ENCODE peak calls at places on chromosomes 12 and 14, in six cellular contexts. N is psoas muscle, P is GM23338, I is OCI-LY7, J is H9, X is WERI-Rb-1. L is an unnamed sample.

GRCh38 chr12:27711312-27711682 is 665 bp downstream of the MRPS35 start:
- DNase-seq in I (peak), P (peak), X (peak), J (no peak), N (no peak), L (no peak)

GRCh38 chr14:70735043-70735442 is 74.3 kb downstream of the MAP3K9 start:
- DNase-seq in X (peak), N (no peak), P (no peak), I (no peak), J (no peak), L (no peak)

GRCh38 chr12:54257332-54257731 is 22.6 kb downstream of the CBX5 start:
- DNase-seq in X (no peak), I (no peak), J (no peak), P (no peak), N (no peak), L (no peak)

GRCh38 chr12:97016163-97016562 is 109.1 kb downstream of the NEDD1 start:
- DNase-seq in X (no peak), N (no peak), P (no peak), I (no peak), J (no peak), L (no peak)

GRCh38 chr14:69475194-69475818 is 9.2 kb upstream of the PLEKHD1 start:
- DNase-seq in N (no peak), X (no peak), P (peak), I (peak), J (no peak), L (no peak)

GRCh38 chr12:120361506-120362208 is 7.3 kb downstream of the MSI1 start:
- DNase-seq in I (no peak), X (peak), J (peak), P (peak), N (peak), L (peak)

GRCh38 chr14:101193845-101194355 is 290.4 kb upstream of the RTL1 start:
- DNase-seq in N (no peak), X (no peak), P (no peak), I (no peak), J (no peak), L (no peak)

GRCh38 chr12:49907352-49907751 is 3.7 kb upstream of the FAIM2 start:
- DNase-seq in I (no peak), X (no peak), N (no peak), P (no peak), J (no peak), L (no peak)

GRCh38 chr14:56741325-56741724 is 69.0 kb downstream of the OTX2 start:
- DNase-seq in I (no peak), N (no peak), X (no peak), J (no peak), P (no peak), L (no peak)

GRCh38 chr14:23299558-23299957 is 3.1 kb downstream of the PPP1R3E start:
- DNase-seq in X (no peak), I (peak), N (no peak), P (no peak), J (no peak), L (no peak)

GRCh38 chr12:26857465-26858176 is 24.6 kb upstream of the ITPR2 start:
- DNase-seq in P (peak), N (no peak), X (no peak), I (no peak), J (no peak), L (no peak)

GRCh38 chr12:92107094-92107493 is 38.6 kb downstream of the BTG1 start:
- DNase-seq in P (peak), X (no peak), J (no peak), I (no peak), N (no peak), L (no peak)

GRCh38 chr12:108495054-108495453 is 20.0 kb upstream of the FICD start:
- DNase-seq in J (peak), X (peak), N (no peak), I (peak), P (peak), L (no peak)

GRCh38 chr12:92929957-92930356 is 862 bp upstream of the EEA1 start:
- DNase-seq in N (no peak), I (no peak), P (no peak), X (no peak), J (no peak), L (no peak)

GRCh38 chr14:58572092-58572853 is 65.5 kb upstream of the DACT1 start:
- DNase-seq in I (no peak), P (no peak), X (no peak), N (no peak), J (no peak), L (no peak)

GRCh38 chr12:64968989-64969819 is 144.8 kb downstream of the TBC1D30 start:
- DNase-seq in P (peak), N (no peak), J (no peak), I (no peak), X (no peak), L (no peak)

GRCh38 chr14:61611880-61612630 is 83.3 kb upstream of the HIF1A start:
- DNase-seq in P (no peak), J (no peak), I (no peak), N (no peak), X (no peak), L (no peak)

GRCh38 chr14:39827901-39828655 is 395.8 kb upstream of the FBXO33 start:
- DNase-seq in N (no peak), I (no peak), X (no peak), J (no peak), P (no peak), L (no peak)

GRCh38 chr12:2273288-2273687 is 220.5 kb downstream of the CACNA1C start:
- DNase-seq in N (peak), X (peak), J (no peak), I (no peak), P (no peak), L (no peak)

GRCh38 chr12:49548822-49549648 is 10.2 kb downstream of the KCNH3 start:
- DNase-seq in I (no peak), J (peak), P (peak), N (no peak), X (no peak), L (no peak)

GRCh38 chr12:76449572-76449971 is 101.4 kb upstream of the BBS10 start:
- DNase-seq in N (no peak), J (no peak), I (no peak), X (no peak), P (no peak), L (no peak)

GRCh38 chr14:88667555-88668273 is 104.9 kb downstream of the ZC3H14 start:
- DNase-seq in N (peak), P (peak), I (peak), J (peak), X (peak), L (peak)

GRCh38 chr12:117261267-117261666 is 71.0 kb upstream of the FBXO21 start:
- DNase-seq in P (no peak), N (no peak), I (no peak), J (no peak), X (no peak), L (no peak)

GRCh38 chr14:57751400-57751799 is 114.5 kb downstream of the SLC35F4 start:
- DNase-seq in I (no peak), N (no peak), P (no peak), X (no peak), J (no peak), L (no peak)

GRCh38 chr14:20606190-20606901 is 15.2 kb upstream of the RNASE12 start:
- DNase-seq in P (peak), J (peak), X (peak), I (no peak), N (no peak), L (no peak)

GRCh38 chr12:110657747-110658146 is 31.2 kb downstream of the HVCN1 start:
- DNase-seq in J (no peak), P (no peak), I (no peak), N (no peak), X (no peak), L (no peak)

GRCh38 chr14:32028599-32028998 is 48.5 kb upstream of the ARHGAP5 start:
- DNase-seq in I (peak), N (no peak), X (no peak), J (no peak), P (no peak), L (no peak)

GRCh38 chr12:81598205-81598604 is 160.9 kb downstream of the PPFIA2 start:
- DNase-seq in J (no peak), P (no peak), N (no peak), I (no peak), X (peak), L (no peak)

GRCh38 chr12:21054334-21054733 is 76.7 kb upstream of the SLCO1B1 start:
- DNase-seq in X (no peak), I (no peak), J (no peak), N (no peak), P (no peak), L (no peak)

DNA sequence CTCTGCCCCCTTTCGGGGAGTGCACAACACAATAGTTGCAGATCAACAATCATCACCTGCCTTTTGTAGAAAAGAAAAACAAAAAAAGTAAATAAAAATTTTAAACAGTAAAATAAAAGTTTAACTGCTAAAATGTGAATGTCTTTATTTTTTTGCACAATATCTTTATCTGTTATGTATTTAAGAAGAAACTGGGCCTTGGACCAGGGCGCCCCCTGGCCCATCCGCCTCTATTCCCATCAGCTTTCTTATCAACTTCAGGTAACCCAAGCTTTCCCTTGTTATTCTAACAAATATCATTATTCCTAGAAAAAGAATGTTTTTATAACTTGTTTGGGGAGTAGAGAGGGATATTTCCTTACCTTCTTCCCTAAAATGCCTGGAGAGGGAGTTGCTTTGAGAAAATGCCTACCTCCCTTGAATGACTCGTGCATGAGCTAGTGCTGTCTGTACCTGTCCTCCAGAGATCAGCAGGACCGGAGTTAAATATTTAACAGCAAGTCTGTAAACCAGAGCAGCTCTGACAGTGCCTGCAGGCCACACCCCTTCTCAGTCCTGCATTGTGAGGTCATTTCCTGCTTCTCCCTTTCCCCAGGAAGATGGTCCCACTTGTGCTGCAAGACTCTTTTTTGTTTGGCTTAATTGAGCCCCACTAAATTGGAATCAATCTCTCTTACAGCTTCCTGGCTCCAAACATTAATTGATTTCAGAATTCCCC is 192.8 kb upstream of the RGS6 start:
- DNase-seq in I (no peak), N (no peak), J (peak), X (no peak), P (peak), L (no peak)
- TF ChIP-seq CTCF in I (peak), N (no peak), J (peak), X (no peak), P (peak), L (no peak)

GRCh38 chr12:8553088-8553627 is 12.5 kb upstream of the CLEC4E start:
- DNase-seq in P (peak), N (no peak), X (no peak), J (peak), I (peak), L (no peak)
- TF ChIP-seq CTCF in P (peak), N (no peak), X (no peak), J (peak), I (peak), L (peak)

GRCh38 chr14:74302634-74303569 is at the start of gene ABCD4:
- DNase-seq in I (peak), N (peak), P (peak), J (peak), X (peak), L (peak)
- TF ChIP-seq CTCF in I (peak), N (peak), P (peak), J (peak), X (peak), L (peak)

DNA sequence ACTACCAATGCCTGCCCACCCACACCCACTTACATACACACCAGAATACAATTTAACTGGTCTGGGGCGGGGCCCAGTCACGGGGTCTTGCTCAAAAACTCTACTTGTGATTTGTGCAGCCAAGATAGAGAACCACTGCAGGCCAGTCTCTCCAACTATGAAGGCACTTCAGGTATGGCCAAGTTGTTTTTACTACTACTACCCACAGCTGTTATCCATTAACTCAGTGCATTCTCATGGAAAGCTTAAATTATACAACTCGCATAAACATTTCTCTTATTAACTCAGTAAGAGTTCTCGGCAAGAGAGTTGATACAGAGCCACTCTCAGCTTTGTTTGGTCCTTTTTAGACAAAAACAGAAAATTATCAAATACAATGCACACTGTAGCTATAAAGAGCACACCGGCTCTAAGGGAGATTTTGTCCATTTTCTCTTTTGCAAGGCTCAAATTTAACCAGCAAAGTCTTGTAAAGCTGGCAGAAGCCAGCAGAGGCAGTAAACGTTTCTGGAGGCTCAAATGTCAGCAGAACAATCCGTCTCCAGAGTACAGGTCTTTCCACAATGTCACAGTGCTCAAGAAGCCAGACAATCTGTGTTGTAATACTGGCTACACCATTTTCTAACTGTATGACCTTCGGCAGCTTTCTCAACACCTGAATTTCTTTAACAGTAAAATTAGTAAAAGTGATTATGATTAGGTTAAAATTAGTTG is 85.9 kb downstream of the PTGER2 start:
- DNase-seq in J (no peak), I (no peak), N (no peak), X (no peak), P (peak), L (no peak)
- TF ChIP-seq CTCF in J (peak), I (no peak), N (no peak), X (no peak), P (peak), L (peak)

GRCh38 chr12:6754406-6754805 is 1.5 kb upstream of the MLF2 start:
- DNase-seq in N (no peak), J (no peak), I (no peak), P (no peak), X (no peak), L (no peak)

GRCh38 chr12:6751767-6752166 is 1.2 kb downstream of the MLF2 start:
- DNase-seq in N (no peak), P (no peak), X (no peak), J (no peak), I (no peak), L (no peak)

GRCh38 chr12:6753772-6754356 is 923 bp upstream of the MLF2 start:
- DNase-seq in X (no peak), P (peak), N (no peak), I (no peak), J (no peak), L (no peak)

GRCh38 chr12:6752181-6752930 is 585 bp downstream of the MLF2 start:
- DNase-seq in X (peak), J (peak), P (peak), N (no peak), I (peak), L (no peak)

DNA sequence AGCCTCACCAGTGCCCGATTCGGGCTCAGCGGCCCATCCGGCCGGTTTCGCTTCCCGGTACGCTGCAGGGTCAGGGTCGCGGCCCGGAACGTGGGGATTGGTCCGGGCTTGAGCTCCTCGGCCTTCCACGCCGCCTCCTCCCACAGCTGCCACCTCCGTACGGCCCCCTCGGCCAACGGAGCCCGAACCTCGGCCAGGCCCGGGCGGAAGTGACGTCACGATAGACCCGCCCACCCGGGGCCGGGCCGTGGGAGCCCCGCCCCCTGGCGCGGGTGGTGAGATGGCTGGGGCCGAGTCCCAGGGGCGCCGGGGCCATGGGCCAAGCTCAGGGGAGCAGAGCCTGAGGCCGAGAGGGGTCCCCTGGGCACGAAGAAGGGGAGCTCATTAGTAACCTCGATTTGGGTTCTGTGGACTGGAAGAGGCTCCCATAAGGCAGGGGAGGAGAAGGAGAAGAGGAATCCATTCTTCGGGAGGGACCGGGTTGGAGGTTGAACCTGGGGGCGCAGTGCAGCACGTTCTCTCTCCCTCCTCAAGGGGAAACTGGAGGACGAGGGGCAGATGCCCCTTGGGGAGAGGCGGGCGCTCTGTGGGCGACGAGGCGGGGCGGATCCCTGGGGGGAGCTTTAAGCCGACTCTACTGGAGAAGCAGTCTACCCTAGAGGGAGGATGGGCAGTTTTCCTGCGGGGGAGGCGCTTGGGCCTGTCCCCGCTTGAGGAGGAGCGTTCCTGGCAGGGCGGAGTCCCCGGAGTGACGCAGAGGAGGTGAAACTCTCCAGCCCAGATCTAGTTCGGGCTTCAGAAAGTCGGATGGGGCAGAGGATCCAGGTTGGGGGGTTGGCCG is at the start of gene MLF2:
- DNase-seq in X (peak), P (peak), J (peak), I (peak), N (peak), L (peak)
- TF ChIP-seq CTCF in X (peak), P (no peak), J (peak), I (no peak), N (peak), L (peak)

L was measured in progenitor cell of endocrine pancreas.